ENCODE peak calls at places on chromosomes 16 and 17, in nine cellular contexts. M is RWPE1, Z is thoracic aorta, S is fibroblast of lung, K is tibial nerve, X is cardiac muscle cell, J is adrenal gland, E is brain microvascular endothelial cell, B is HCT116. Q is an unnamed sample.

GRCh38 chr17:29451338-29451737 is 61.2 kb downstream of the TAOK1 start:
- DNase-seq in M (no peak), Z (no peak), S (no peak), K (no peak), X (no peak), J (no peak), E (no peak), B (no peak), Q (no peak)

GRCh38 chr17:41589301-41589700 is 2.6 kb upstream of the KRT14 start:
- DNase-seq in M (no peak), Z (no peak), S (no peak), K (no peak), X (no peak), J (no peak), E (no peak), B (no peak), Q (no peak)

GRCh38 chr17:69335018-69335417 is 8.1 kb upstream of the ABCA5 start:
- DNase-seq in M (peak; percentile 54), Z (no peak), S (peak; percentile 39), K (no peak), X (peak; percentile 54), J (no peak), E (no peak), B (peak; percentile 69), Q (no peak)

GRCh38 chr16:70565053-70565452 is 41.4 kb downstream of the SF3B3 start:
- DNase-seq in M (no peak), Z (no peak), S (no peak), K (no peak), X (no peak), J (no peak), E (no peak), B (no peak), Q (no peak)

GRCh38 chr16:4101421-4102275 is 14.6 kb downstream of the ADCY9 start:
- DNase-seq in M (no peak), Z (no peak), S (no peak), K (peak; percentile 39), X (peak; percentile 53), J (no peak), E (no peak), B (no peak), Q (no peak)

GRCh38 chr17:45430738-45431530 is 1.7 kb downstream of the ARHGAP27 start:
- DNase-seq in M (peak; percentile 69), Z (no peak), S (no peak), K (no peak), X (peak; percentile 14), J (no peak), E (no peak), B (no peak), Q (peak; percentile 71)

GRCh38 chr16:6549415-6549814 is 783.2 kb upstream of the RBFOX1 start:
- DNase-seq in M (no peak), Z (no peak), S (no peak), K (no peak), X (no peak), J (no peak), E (no peak), B (no peak), Q (no peak)

GRCh38 chr16:5296163-5296562 is 198.6 kb upstream of the EEF2KMT start:
- DNase-seq in M (no peak), Z (no peak), S (no peak), K (no peak), X (no peak), J (no peak), E (no peak), B (no peak), Q (no peak)

GRCh38 chr17:75845058-75845711 is 981 bp upstream of the UNC13D start:
- DNase-seq in M (peak; percentile 70), Z (peak; percentile 76), S (peak; percentile 56), K (peak; percentile 59), X (peak; percentile 69), J (peak; percentile 98), E (peak; percentile 66), B (peak; percentile 96), Q (peak; percentile 97)

DNA sequence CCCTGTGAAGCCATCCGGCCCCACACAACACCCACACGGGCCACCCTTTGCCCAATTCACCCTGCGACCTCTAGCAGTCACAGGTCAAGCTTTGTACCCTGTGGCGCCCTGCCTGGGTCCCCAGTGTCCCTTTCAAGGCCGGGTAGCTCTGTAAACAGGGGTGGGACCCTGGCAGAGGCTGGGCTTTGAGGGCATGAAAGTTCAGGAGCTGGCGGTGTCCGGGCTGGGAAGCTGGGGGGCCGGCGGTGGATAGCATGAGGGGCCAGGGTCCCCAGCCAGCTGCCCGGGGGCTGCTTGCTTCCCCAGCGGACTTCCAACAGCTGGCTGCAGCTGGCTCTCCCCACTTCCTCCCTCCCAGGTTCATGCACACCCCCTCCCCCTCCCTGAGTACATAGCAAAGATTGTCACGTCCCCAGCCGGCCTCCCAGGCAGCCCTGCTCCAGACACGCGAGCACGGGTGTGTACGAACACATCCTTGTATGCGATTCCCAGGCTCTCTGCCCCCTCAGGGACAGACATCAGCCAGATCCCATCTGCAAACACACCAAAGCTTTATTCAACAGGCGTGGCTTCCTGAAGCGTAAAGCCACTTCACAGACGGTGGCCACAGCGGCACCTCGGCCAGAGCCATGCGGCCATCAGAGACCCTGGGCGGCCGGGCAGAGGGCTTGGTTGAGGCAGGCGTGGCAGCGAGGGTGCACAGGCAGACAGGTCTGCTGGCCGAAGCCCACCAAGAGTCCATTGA is 8.2 kb downstream of the NTHL1 start:
- DNase-seq in M (no peak), Z (no peak), S (peak; percentile 36), K (peak; percentile 72), X (peak; percentile 77), J (peak; percentile 84), E (peak; percentile 65), B (no peak), Q (no peak)
- H3K27ac ChIP-seq in M (peak overlapping the region; percentile 78), Z (peak overlapping the region; percentile 47), S (peak overlapping the region; percentile 88), K (peak overlapping the region; percentile 67), X (no peak overlapping the region), J (no peak overlapping the region), E (peak overlapping the region; percentile 33), B (no peak overlapping the region), Q (no peak overlapping the region)

GRCh38 chr17:5283531-5284315 is 1.6 kb downstream of the RABEP1 start:
- DNase-seq in M (no peak), Z (no peak), S (peak; percentile 80), K (no peak), X (peak; percentile 9), J (no peak), E (no peak), B (no peak), Q (no peak)

GRCh38 chr17:5282639-5283217 is 644 bp downstream of the RABEP1 start:
- DNase-seq in M (no peak), Z (no peak), S (peak; percentile 20), K (no peak), X (peak; percentile 11), J (no peak), E (no peak), B (no peak), Q (no peak)

GRCh38 chr17:5286846-5287245 is 4.8 kb downstream of the RABEP1 start:
- DNase-seq in M (no peak), Z (no peak), S (no peak), K (no peak), X (no peak), J (no peak), E (no peak), B (no peak), Q (no peak)

DNA sequence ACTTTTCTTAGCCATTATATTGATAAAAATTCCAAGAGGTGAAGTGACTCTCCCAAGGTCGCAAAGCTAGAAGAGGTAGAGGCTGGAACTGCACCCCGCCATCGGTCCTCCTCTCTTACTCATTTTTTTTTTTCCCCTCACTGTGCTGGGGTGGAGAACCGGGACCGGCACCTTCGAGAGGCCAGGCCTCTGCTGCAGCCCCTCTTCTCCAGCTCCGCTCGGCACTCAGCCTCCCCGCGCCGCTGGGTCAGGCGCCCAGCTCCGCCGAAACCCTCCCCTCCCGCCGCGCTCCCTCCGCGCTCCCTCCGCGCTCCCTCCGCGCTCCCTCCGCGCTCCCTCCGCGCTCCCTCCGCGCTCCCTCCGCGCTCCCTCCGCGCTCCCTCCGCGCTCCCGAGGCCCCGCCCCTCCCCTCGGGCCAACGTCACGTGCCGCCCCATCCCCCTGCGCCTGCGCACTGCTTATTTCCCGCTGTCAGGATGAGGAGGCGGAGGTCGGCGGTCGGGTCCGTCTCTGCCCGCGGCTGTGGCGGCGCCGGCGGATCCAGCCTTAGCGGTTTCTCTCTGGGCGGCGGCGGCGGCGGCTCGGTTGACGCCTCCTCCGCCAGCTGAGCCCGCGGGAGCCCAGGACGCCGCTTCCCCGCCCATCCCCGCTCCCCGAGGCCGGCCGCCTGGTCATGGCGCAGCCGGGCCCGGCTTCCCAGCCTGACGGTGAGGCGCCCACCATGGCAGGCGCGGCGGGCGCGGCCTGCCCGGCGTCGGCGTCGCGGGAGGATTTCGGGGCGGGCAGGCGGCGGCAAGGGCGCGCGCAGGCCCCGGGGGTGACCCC is at the start of gene RABEP1:
- DNase-seq in M (peak; percentile 83), Z (peak; percentile 69), S (peak; percentile 86), K (peak; percentile 82), X (peak; percentile 95), J (peak; percentile 93), E (peak; percentile 81), B (peak; percentile 64), Q (peak; percentile 99)
- TF ChIP-seq CTCF in M (no peak), Z (peak; percentile 54), S (no peak), K (peak; percentile 43), X (peak; percentile 14), J (no peak), E (peak; percentile 31), B (no peak), Q (no peak)

DNA sequence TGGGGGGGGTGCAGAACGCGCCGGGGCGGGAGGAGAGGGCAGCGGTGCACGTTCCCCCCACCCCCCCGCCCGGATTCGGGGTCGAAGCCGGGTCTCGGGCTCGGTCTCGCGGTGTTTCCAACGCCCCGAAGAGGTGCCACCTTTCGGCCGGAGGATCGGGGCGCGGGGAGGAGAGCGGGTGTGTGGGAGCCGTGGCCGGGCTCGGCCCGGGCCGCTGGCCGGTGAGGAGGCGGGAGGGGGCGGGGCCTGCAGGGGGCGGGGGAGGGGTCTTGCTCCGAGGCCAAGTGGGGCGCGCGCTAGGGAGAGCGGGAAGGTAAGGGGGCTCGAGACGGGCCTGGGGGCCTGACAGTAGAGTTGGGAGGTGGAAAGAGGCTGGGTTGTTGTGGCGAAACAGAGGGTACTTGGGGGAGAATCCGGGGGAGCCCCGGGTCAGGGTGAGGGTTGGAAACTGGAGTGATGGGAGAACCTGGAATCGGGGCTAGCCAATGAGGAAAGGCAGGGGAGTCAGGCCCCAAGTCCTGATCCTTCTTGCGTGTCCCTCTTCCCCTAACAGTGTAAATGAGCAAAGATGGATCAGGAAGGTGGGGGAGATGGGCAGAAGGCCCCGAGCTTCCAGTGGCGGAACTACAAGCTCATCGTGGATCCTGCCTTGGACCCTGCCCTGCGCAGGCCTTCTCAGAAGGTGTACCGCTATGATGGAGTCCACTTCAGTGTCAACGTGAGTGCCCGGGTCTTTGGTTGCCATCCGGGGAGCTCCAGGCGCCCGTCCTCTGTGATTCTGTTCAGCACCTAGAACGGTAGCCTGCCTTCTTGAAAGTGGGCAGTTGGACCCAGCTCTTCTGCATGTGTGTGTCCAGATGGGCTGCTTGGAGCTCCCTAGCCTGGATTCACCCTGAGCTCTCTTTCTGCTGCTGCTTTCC is 870 bp downstream of the SETD1A start:
- DNase-seq in M (peak; percentile 79), Z (no peak), S (peak; percentile 39), K (no peak), X (peak; percentile 57), J (peak; percentile 75), E (no peak), B (peak; percentile 35), Q (peak; percentile 85)
- H3K27ac ChIP-seq in M (peak overlapping the region; percentile 99), Z (peak overlapping the region; percentile 99), S (peak overlapping the region; percentile 69), K (peak overlapping the region; percentile 97), X (peak overlapping the region; percentile 100), J (no peak overlapping the region), E (peak overlapping the region; percentile 99), B (peak overlapping the region; percentile 100), Q (peak overlapping the region; percentile 94)

GRCh38 chr16:16817203-16817602 is 438.3 kb downstream of the NPIPA7 start:
- DNase-seq in M (no peak), Z (no peak), S (no peak), K (no peak), X (no peak), J (no peak), E (no peak), B (no peak), Q (no peak)

GRCh38 chr16:16821261-16821660 is 442.3 kb downstream of the NPIPA7 start:
- DNase-seq in M (no peak), Z (no peak), S (no peak), K (no peak), X (no peak), J (no peak), E (no peak), B (no peak), Q (no peak)
- TF ChIP-seq CTCF in M (no peak), Z (no peak), S (no peak), K (no peak), X (no peak), J (no peak), E (no peak), B (no peak), Q (no peak)

Q was measured in pancreas.